ENCODE peak calls at places on chromosomes 4 and X, in six cellular contexts. M is mesenchymal stem cell, S is H9, Y is IMR-90, V is neuronal stem cell, A is H1. H is an unnamed sample.

GRCh38 chrX:34909151-34909550 is 33.4 kb upstream of the FAM47B start:
- DNase-seq in A (no peak), Y (no peak), S (no peak), V (no peak), M (peak; percentile 34), H (no peak)

GRCh38 chr4:156593464-156593863 is 378.1 kb downstream of the PDGFC start:
- DNase-seq in S (no peak), A (no peak), V (no peak), M (no peak), Y (peak; percentile 8), H (no peak)

GRCh38 chrX:28016823-28017222 is 35.6 kb upstream of the DCAF8L1 start:
- DNase-seq in Y (no peak), M (no peak), V (no peak), S (no peak), A (no peak), H (no peak)

GRCh38 chr4:72031868-72032619 is at the start of gene NPFFR2:
- DNase-seq in A (peak; percentile 46), S (peak; percentile 82), V (peak; percentile 29), M (peak; percentile 47), Y (no peak), H (peak; percentile 50)

GRCh38 chr4:146029147-146029546 is 90.5 kb upstream of the ZNF827 start:
- DNase-seq in V (no peak), S (no peak), A (no peak), Y (no peak), M (no peak), H (no peak)

GRCh38 chrX:154091678-154092077 is 5.8 kb downstream of the MECP2 start:
- DNase-seq in A (no peak), M (no peak), S (no peak), V (no peak), Y (no peak), H (no peak)

GRCh38 chrX:49912866-49913265 is 9.5 kb upstream of the CLCN5 start:
- DNase-seq in M (no peak), Y (peak; percentile 1), A (no peak), S (no peak), V (no peak), H (no peak)

GRCh38 chr4:115433501-115433900 is 320.1 kb upstream of the NDST4 start:
- DNase-seq in Y (no peak), A (no peak), V (no peak), S (no peak), M (no peak), H (no peak)

GRCh38 chrX:53724872-53725271 is 38.4 kb upstream of the HUWE1 start:
- DNase-seq in M (no peak), V (no peak), S (no peak), Y (no peak), A (no peak), H (no peak)

GRCh38 chrX:154485150-154486051 is 1.0 kb downstream of the UBL4A start:
- DNase-seq in Y (no peak), S (no peak), M (no peak), A (peak; percentile 47), V (no peak), H (peak; percentile 36)

GRCh38 chr4:155735506-155735905 is 23.3 kb upstream of the GUCY1B1 start:
- DNase-seq in S (no peak), Y (peak; percentile 39), A (no peak), M (no peak), V (no peak), H (no peak)

GRCh38 chrX:97539970-97540519 is 656.3 kb downstream of the RPA4 start:
- DNase-seq in V (no peak), M (no peak), Y (peak; percentile 2), S (no peak), A (no peak), H (no peak)

GRCh38 chrX:133859336-133859735 is 126.1 kb downstream of the GPC3 start:
- DNase-seq in Y (no peak), S (no peak), V (no peak), M (no peak), A (no peak), H (no peak)

GRCh38 chr4:85051526-85051925 is 85.0 kb upstream of the WDFY3 start:
- DNase-seq in A (no peak), V (no peak), S (no peak), M (no peak), Y (no peak), H (no peak)

GRCh38 chrX:46912673-46913491 is 661 bp downstream of the JADE3 start:
- DNase-seq in Y (peak; percentile 14), S (peak; percentile 49), M (peak; percentile 59), V (peak; percentile 51), A (peak; percentile 60), H (peak; percentile 54)

GRCh38 chr4:95092762-95093161 is 335.0 kb downstream of the BMPR1B start:
- DNase-seq in V (no peak), S (no peak), A (no peak), M (no peak), Y (no peak), H (no peak)

GRCh38 chrX:17608898-17609297 is 128.4 kb upstream of the SCML1 start:
- DNase-seq in Y (no peak), V (no peak), S (no peak), M (no peak), A (no peak), H (no peak)

GRCh38 chrX:154748712-154749339 is 2.1 kb downstream of the GAB3 start:
- DNase-seq in M (peak; percentile 68), Y (peak; percentile 50), A (no peak), S (no peak), V (peak; percentile 23), H (peak; percentile 91)

GRCh38 chrX:27186671-27187070 is 276.5 kb downstream of the PPP4R3C start:
- DNase-seq in S (peak; percentile 28), Y (peak; percentile 28), M (peak; percentile 4), V (peak; percentile 6), A (no peak), H (peak; percentile 71)

GRCh38 chrX:9141496-9141895 is 107.6 kb upstream of the FAM9B start:
- DNase-seq in A (no peak), V (no peak), Y (peak; percentile 85), S (no peak), M (peak; percentile 17), H (peak; percentile 38)

GRCh38 chr4:185456131-185456530 is 15.4 kb downstream of the CCDC110 start:
- DNase-seq in S (no peak), V (no peak), Y (no peak), A (no peak), M (no peak), H (no peak)
- H4K91ac ChIP-seq in S (no peak overlapping the region), V (no peak overlapping the region), Y (no peak overlapping the region), A (no peak overlapping the region), M (no peak overlapping the region), H (no peak overlapping the region)

DNA sequence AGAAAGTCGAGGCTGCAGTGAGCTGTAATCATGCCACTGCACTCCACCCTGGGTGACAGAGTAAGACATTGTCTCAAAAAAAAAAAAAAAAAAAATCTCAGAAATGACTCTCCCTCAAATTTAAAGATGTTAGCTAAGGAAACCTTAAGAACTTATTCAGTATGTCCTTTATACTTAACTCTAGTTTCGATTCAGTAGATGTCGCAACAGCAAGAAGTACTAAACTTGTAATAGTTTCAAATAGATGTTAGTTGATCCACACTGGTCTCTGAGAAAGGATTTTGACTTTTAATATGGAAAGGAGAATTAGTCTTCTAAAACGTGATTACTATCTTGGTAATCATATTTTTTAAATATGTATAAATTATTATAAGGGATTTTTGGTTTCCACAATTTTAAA is 29.6 kb downstream of the NKX3-2 start:
- DNase-seq in A (no peak), Y (no peak), S (no peak), V (no peak), M (no peak), H (no peak)
- H4K91ac ChIP-seq in A (no peak overlapping the region), Y (no peak overlapping the region), S (no peak overlapping the region), V (no peak overlapping the region), M (no peak overlapping the region), H (no peak overlapping the region)

GRCh38 chr4:151561551-151562256 is 152.7 kb downstream of the FHIP1A start:
- DNase-seq in Y (peak; percentile 33), A (no peak), V (no peak), M (no peak), S (no peak), H (no peak)

GRCh38 chr4:151563194-151563593 is 154.2 kb downstream of the FHIP1A start:
- DNase-seq in M (no peak), A (no peak), S (no peak), Y (no peak), V (no peak), H (no peak)

GRCh38 chr4:151565583-151565982 is 156.6 kb downstream of the FHIP1A start:
- DNase-seq in S (no peak), V (no peak), M (no peak), A (no peak), Y (no peak), H (no peak)

GRCh38 chr4:151566053-151566452 is 157.1 kb downstream of the FHIP1A start:
- DNase-seq in S (no peak), V (no peak), Y (no peak), M (no peak), A (no peak), H (no peak)

GRCh38 chr4:151564321-151564720 is 155.3 kb downstream of the FHIP1A start:
- DNase-seq in M (no peak), Y (no peak), V (no peak), A (no peak), S (no peak), H (no peak)
- H4K91ac ChIP-seq in M (no peak overlapping the region), Y (no peak overlapping the region), V (no peak overlapping the region), A (no peak overlapping the region), S (no peak overlapping the region), H (no peak overlapping the region)

DNA sequence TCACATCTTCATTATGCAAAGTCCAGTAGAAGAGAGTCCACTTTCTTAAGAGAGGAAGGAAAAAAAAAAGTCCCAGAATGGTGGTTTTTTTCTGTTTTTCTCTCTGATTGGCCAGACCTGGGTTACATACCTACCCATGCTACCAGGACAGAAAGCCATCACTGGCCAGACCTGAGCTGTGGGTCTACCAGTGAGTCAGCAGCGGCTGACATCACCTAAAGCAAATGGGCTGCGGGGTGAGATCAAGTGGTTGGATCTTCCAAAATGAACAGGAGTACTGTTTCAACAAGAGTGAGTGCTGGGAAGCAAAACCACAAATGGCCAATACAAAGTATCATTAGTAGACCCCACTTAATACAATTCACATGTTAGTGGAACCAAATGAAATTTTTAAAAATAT is 1.6 kb upstream of the NDST3 start:
- DNase-seq in S (peak; percentile 52), V (no peak), A (no peak), Y (peak; percentile 20), M (peak; percentile 45), H (peak; percentile 66)
- H4K91ac ChIP-seq in S (no peak overlapping the region), V (no peak overlapping the region), A (no peak overlapping the region), Y (no peak overlapping the region), M (no peak overlapping the region), H (no peak overlapping the region)

GRCh38 chr4:40840985-40841571 is 91.3 kb downstream of the NSUN7 start:
- DNase-seq in A (peak; percentile 97), V (peak; percentile 83), Y (peak; percentile 90), S (peak; percentile 96), M (peak; percentile 89), H (peak; percentile 96)
- H4K91ac ChIP-seq in A (no peak overlapping the region), V (no peak overlapping the region), Y (peak overlapping the region; percentile 28), S (no peak overlapping the region), M (no peak overlapping the region), H (no peak overlapping the region)

DNA sequence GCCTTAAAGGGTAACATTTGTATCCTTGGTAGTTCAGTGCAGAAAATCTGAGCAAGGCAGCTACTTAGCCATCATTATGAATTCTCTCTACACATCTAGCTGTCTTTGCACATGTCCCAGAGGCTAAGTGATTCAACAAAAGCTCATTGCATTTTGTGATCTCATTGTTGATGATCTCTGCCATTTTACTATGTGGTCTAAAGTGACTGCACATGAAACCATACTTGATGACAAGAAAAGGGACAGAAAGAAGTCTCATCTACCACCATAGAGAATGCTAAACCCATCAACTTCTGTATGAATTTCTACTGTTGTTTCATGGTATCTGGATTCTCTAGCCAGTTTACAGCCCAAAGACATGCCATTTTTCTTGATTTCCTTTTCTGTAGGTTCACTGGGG is 5.9 kb upstream of the PGK1 start:
- DNase-seq in A (no peak), Y (no peak), V (no peak), M (no peak), S (no peak), H (no peak)
- H4K91ac ChIP-seq in A (no peak overlapping the region), Y (no peak overlapping the region), V (no peak overlapping the region), M (no peak overlapping the region), S (no peak overlapping the region), H (no peak overlapping the region)

H was measured in trophoblast cell.